ENCODE peak calls at places on chromosomes 13 and 19, in nine cellular contexts. W, P, Q, D, G, E, N, T and V are unnamed samples.

GRCh38 chr13:114044486-114044885 is 70.6 kb upstream of the C13orf46 start:
- DNase-seq in W (no peak), P (peak; percentile 40), Q (peak; percentile 40), D (peak; percentile 40), G (peak; percentile 57), E (no peak), N (no peak), T (no peak), V (no peak)

GRCh38 chr19:37966211-37967072 is 59.4 kb downstream of the SIPA1L3 start:
- DNase-seq in W (no peak), P (no peak), Q (peak; percentile 69), D (peak; percentile 39), G (no peak), E (no peak), N (no peak), T (no peak), V (no peak)

GRCh38 chr13:114073881-114074551 is 58.4 kb downstream of the RASA3 start:
- DNase-seq in W (no peak), P (no peak), Q (no peak), D (no peak), G (no peak), E (no peak), N (no peak), T (no peak), V (peak; percentile 14)

GRCh38 chr13:40269086-40269485 is 397.4 kb downstream of the FOXO1 start:
- DNase-seq in W (no peak), P (no peak), Q (no peak), D (no peak), G (peak; percentile 56), E (no peak), N (no peak), T (no peak), V (peak; percentile 48)

GRCh38 chr19:23802290-23802689 is 43.6 kb upstream of the ZNF681 start:
- DNase-seq in W (no peak), P (no peak), Q (no peak), D (no peak), G (no peak), E (no peak), N (no peak), T (no peak), V (no peak)

GRCh38 chr13:33520480-33520839 is 234.9 kb upstream of the STARD13 start:
- DNase-seq in W (no peak), P (no peak), Q (no peak), D (no peak), G (no peak), E (no peak), N (no peak), T (no peak), V (no peak)

GRCh38 chr13:71882120-71882519 is 15.1 kb upstream of the DACH1 start:
- DNase-seq in W (no peak), P (no peak), Q (no peak), D (no peak), G (no peak), E (no peak), N (no peak), T (no peak), V (no peak)

GRCh38 chr19:29478578-29479565 is 46.9 kb upstream of the VSTM2B start:
- DNase-seq in W (peak; percentile 13), P (peak; percentile 31), Q (no peak), D (no peak), G (no peak), E (no peak), N (no peak), T (no peak), V (no peak)

GRCh38 chr13:106011600-106011999 is 523.9 kb downstream of the EFNB2 start:
- DNase-seq in W (no peak), P (no peak), Q (no peak), D (no peak), G (no peak), E (no peak), N (no peak), T (no peak), V (no peak)

GRCh38 chr13:30665638-30666037 is 47.9 kb downstream of the USPL1 start:
- DNase-seq in W (no peak), P (no peak), Q (no peak), D (no peak), G (no peak), E (peak; percentile 63), N (no peak), T (no peak), V (no peak)

GRCh38 chr13:30804474-30804873 is 69.1 kb downstream of the ALOX5AP start:
- DNase-seq in W (no peak), P (peak; percentile 50), Q (no peak), D (no peak), G (no peak), E (no peak), N (no peak), T (no peak), V (no peak)

GRCh38 chr13:99968521-99969367 is 2.8 kb downstream of the ZIC5 start:
- DNase-seq in W (no peak), P (peak; percentile 73), Q (no peak), D (no peak), G (no peak), E (no peak), N (no peak), T (no peak), V (no peak)

GRCh38 chr19:45428385-45429231 is 4.9 kb upstream of the ERCC1 start:
- DNase-seq in W (no peak), P (peak; percentile 90), Q (no peak), D (peak; percentile 59), G (peak; percentile 70), E (peak; percentile 49), N (no peak), T (peak; percentile 46), V (peak; percentile 86)

GRCh38 chr13:111575719-111576118 is 255.3 kb downstream of the TEX29 start:
- DNase-seq in W (no peak), P (no peak), Q (no peak), D (no peak), G (no peak), E (no peak), N (no peak), T (no peak), V (no peak)

GRCh38 chr13:114286808-114287207 is 5.4 kb downstream of the UPF3A start:
- DNase-seq in W (no peak), P (no peak), Q (no peak), D (peak; percentile 85), G (no peak), E (no peak), N (no peak), T (no peak), V (no peak)

GRCh38 chr19:51026554-51026831 is at the start of gene KLK11:
- DNase-seq in W (no peak), P (peak; percentile 81), Q (no peak), D (no peak), G (no peak), E (no peak), N (peak; percentile 57), T (no peak), V (no peak)
- H3K27ac ChIP-seq in W (no peak within 1 kb of the TSS), P (no peak within 1 kb of the TSS), Q (peak within 1 kb of the TSS; percentile 82), D (no peak within 1 kb of the TSS), G (no peak within 1 kb of the TSS), E (no peak within 1 kb of the TSS), N (peak within 1 kb of the TSS; percentile 88), T (no peak within 1 kb of the TSS), V (no peak within 1 kb of the TSS)

GRCh38 chr19:12526542-12526941 is 24.7 kb downstream of the ZNF564 start:
- DNase-seq in W (no peak), P (no peak), Q (no peak), D (no peak), G (no peak), E (no peak), N (no peak), T (no peak), V (no peak)

GRCh38 chr19:12521996-12522395 is 29.3 kb downstream of the ZNF564 start:
- DNase-seq in W (peak; percentile 18), P (no peak), Q (no peak), D (no peak), G (no peak), E (no peak), N (no peak), T (no peak), V (no peak)

DNA sequence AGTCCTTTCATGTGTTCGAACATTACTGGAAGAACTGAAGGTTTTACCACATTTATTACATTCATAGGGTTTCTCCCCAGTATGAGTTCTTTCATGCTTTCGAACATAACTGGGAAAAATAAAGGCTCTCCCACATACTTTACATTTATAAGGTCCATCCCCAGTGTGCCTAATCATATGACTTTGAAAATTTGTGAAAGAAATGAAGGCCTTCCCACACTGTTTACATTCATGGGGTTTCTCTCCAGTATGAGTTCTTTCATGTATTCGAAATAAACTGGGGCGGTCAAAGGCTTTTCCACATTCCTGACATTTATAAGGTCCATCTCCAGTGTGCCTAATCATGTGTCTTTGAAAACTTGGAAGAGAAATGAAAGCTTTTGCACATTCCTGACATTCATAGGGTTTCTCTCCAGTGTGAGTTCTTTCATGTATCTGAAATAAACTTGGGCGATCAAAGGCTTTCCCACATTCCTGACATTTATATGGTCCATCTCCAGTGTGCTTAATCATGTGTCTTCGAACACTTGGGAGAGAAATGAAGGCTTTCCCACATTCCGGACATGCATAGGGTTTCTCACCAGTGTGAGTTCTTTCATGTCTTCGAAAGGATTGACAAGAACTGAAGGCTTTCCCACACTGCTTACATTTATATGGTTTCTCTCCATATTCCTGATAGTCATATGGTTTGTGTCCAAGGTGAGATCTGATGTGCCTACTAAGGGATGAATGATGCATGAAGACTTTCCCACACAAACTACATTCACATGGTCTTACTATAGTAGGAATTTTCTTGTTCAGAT is 24.0 kb downstream of the ZNF564 start:
- DNase-seq in W (no peak), P (no peak), Q (no peak), D (peak; percentile 41), G (no peak), E (peak; percentile 26), N (no peak), T (no peak), V (no peak)
- H3K36me3 ChIP-seq in W (peaks cover 52% of the 10 kb centered on the region), P (peaks cover 74% of the 10 kb centered on the region), Q (peaks cover 24% of the 10 kb centered on the region), D (peaks cover 56% of the 10 kb centered on the region), G (peaks cover 7% of the 10 kb centered on the region), E (peaks cover 18% of the 10 kb centered on the region), N (peaks cover 25% of the 10 kb centered on the region), T (no peaks in the 10 kb centered on the region), V (peaks cover 24% of the 10 kb centered on the region)

GRCh38 chr19:44176590-44176989 is 11.7 kb downstream of the ZNF226 start:
- DNase-seq in W (no peak), P (no peak), Q (no peak), D (no peak), G (no peak), E (no peak), N (no peak), T (no peak), V (no peak)

GRCh38 chr19:44180968-44181367 is 16.1 kb downstream of the ZNF226 start:
- DNase-seq in W (no peak), P (no peak), Q (no peak), D (no peak), G (no peak), E (no peak), N (no peak), T (no peak), V (no peak)

GRCh38 chr19:44182145-44182544 is 17.2 kb downstream of the ZNF226 start:
- DNase-seq in W (no peak), P (peak; percentile 24), Q (no peak), D (no peak), G (no peak), E (no peak), N (no peak), T (no peak), V (no peak)
- TF ChIP-seq POLR2A in W (no peak), P (no peak), Q (no peak), D (no peak), G (no peak), E (no peak), N (no peak), T (no peak), V (no peak)

DNA sequence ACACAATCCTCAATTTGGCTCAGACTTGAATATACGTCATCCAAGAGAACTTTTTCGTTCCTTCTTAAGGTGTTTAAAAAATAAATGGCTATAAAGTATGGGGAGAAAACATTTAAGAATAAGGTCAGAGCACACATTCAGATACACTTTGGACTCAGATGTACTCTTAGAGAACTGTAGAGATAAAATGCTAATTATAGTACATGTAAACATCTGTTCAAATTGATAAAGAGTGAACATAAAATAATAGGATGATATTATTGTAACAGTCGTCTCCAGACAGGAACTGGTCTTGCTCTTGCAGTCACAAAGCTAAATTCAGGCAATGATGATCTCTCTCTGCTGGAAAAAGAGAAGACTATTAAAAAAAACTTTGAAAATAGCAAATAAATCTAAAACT is 91.4 kb downstream of the RBM26 start:
- DNase-seq in W (no peak), P (no peak), Q (no peak), D (no peak), G (no peak), E (peak; percentile 17), N (no peak), T (no peak), V (no peak)
- H3K27ac ChIP-seq in W (no peak overlapping the region), P (no peak overlapping the region), Q (no peak overlapping the region), D (no peak overlapping the region), G (no peak overlapping the region), E (no peak overlapping the region), N (no peak overlapping the region), T (no peak overlapping the region), V (no peak overlapping the region)